ENCODE peak calls at places on chromosomes 5 and 9, in nine cellular contexts. K is upper lobe of left lung, U is heart left ventricle, R is psoas muscle, L is testis, S is left lung, T is Caco-2, Z is stomach, A is endothelial cell. M is an unnamed sample.

GRCh38 chr9:120733190-120733589 is 18.9 kb upstream of the MEGF9 start:
- DNase-seq in K (no peak), U (peak), R (no peak), L (no peak), S (peak), T (no peak), Z (peak), A (no peak), M (peak)

GRCh38 chr9:134025606-134026541 is 593 bp downstream of the BRD3OS start:
- DNase-seq in K (no peak), U (no peak), R (peak), L (peak), S (peak), T (no peak), Z (peak), A (peak), M (peak)

GRCh38 chr5:64635056-64635686 is 55.1 kb upstream of the SHISAL2B start:
- DNase-seq in K (no peak), U (no peak), R (no peak), L (no peak), S (no peak), T (no peak), Z (no peak), A (no peak), M (peak)

GRCh38 chr9:78278177-78278777 is 18.6 kb upstream of the PSAT1 start:
- DNase-seq in K (no peak), U (no peak), R (no peak), L (no peak), S (no peak), T (no peak), Z (no peak), A (no peak), M (peak)

GRCh38 chr5:42894057-42894456 is 82.4 kb upstream of the SELENOP start:
- DNase-seq in K (peak), U (no peak), R (no peak), L (peak), S (no peak), T (no peak), Z (no peak), A (peak), M (no peak)

GRCh38 chr9:138022756-138023393 is 145.3 kb downstream of the CACNA1B start:
- DNase-seq in K (peak), U (no peak), R (peak), L (no peak), S (no peak), T (no peak), Z (peak), A (no peak), M (no peak)

GRCh38 chr9:110918316-110919054 is 119.8 kb downstream of the LPAR1 start:
- DNase-seq in K (no peak), U (no peak), R (no peak), L (no peak), S (no peak), T (no peak), Z (no peak), A (no peak), M (peak)

GRCh38 chr5:1874820-1875219 is 7.9 kb downstream of the IRX4 start:
- DNase-seq in K (peak), U (no peak), R (no peak), L (no peak), S (no peak), T (no peak), Z (no peak), A (no peak), M (no peak)

GRCh38 chr5:93590511-93590910 is 7.5 kb downstream of the NR2F1 start:
- DNase-seq in K (no peak), U (no peak), R (no peak), L (no peak), S (no peak), T (no peak), Z (no peak), A (no peak), M (no peak)

DNA sequence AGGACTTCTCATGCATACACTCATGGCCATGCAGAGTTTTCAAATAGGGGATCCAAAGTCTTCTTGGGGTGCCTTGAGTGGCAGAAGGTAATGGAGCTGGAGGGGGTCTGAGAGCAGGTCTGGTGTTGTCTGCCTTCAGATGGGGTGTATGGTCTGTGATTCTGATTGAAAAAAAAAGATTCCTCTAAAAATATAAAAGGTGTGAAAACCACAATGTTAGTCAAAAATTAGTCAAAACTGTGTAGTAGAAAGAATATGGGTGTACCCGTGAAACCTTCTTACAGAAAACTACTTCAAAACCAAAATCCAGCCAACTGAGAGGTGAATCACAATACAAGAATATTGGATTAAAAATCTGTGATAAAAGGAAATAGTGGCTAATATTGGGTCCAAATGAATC is 20.1 kb downstream of the DOCK2 start:
- DNase-seq in K (no peak), U (no peak), R (no peak), L (no peak), S (no peak), T (no peak), Z (no peak), A (no peak), M (no peak)
- TF ChIP-seq CTCF in K (no peak), U (no peak), R (no peak), L (no peak), S (no peak), T (no peak), Z (no peak), A (no peak), M (no peak)

GRCh38 chr5:163569284-163569683 is 63.9 kb downstream of the MAT2B start:
- DNase-seq in K (no peak), U (no peak), R (no peak), L (no peak), S (no peak), T (no peak), Z (no peak), A (no peak), M (peak)
- TF ChIP-seq CTCF in K (no peak), U (no peak), R (no peak), L (no peak), S (no peak), T (no peak), Z (no peak), A (no peak), M (peak)

GRCh38 chr5:8581047-8581446 is 712.1 kb downstream of the MTRR start:
- DNase-seq in K (no peak), U (no peak), R (no peak), L (no peak), S (no peak), T (no peak), Z (no peak), A (no peak), M (no peak)

GRCh38 chr5:8580298-8580697 is 711.4 kb downstream of the MTRR start:
- DNase-seq in K (no peak), U (no peak), R (no peak), L (no peak), S (no peak), T (no peak), Z (no peak), A (no peak), M (no peak)

DNA sequence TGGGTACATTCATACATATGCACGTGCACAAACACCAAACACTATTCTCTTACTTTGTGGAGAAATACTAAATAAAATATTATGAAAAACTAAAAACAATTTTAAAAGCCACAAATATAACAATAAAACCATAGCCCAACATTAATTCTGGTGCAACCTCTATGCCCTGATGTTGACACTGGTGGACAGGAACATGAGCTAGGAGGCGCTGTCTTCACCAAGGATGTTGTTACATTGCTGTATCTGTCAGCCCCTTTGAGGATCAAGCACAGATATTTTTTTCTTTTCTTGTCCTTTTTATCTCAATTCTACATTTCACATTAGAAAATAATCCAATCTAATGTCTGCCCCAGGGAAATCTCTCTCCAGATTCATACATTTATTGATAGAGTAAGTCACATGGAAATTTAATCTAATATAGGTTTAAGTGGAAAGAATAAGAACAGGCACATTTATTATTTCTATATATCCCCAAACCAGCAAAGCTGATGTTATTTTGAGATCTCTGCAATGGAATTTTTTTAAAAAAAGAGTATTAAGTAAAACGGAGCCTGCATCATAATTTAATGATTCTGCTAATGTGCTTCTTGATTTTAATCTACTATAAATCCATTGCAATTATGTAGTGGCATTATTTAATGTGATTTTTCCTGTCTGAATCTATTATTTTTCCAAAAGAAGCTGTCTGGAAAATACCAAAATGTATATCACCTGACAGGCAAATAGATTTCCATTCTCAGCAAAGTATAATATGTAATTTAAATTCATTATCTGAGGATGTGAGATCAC is 716.5 kb downstream of the MTRR start:
- DNase-seq in K (no peak), U (no peak), R (no peak), L (no peak), S (no peak), T (no peak), Z (no peak), A (no peak), M (no peak)
- TF ChIP-seq CTCF in K (no peak), U (no peak), R (no peak), L (peak), S (no peak), T (no peak), Z (no peak), A (no peak), M (peak)

DNA sequence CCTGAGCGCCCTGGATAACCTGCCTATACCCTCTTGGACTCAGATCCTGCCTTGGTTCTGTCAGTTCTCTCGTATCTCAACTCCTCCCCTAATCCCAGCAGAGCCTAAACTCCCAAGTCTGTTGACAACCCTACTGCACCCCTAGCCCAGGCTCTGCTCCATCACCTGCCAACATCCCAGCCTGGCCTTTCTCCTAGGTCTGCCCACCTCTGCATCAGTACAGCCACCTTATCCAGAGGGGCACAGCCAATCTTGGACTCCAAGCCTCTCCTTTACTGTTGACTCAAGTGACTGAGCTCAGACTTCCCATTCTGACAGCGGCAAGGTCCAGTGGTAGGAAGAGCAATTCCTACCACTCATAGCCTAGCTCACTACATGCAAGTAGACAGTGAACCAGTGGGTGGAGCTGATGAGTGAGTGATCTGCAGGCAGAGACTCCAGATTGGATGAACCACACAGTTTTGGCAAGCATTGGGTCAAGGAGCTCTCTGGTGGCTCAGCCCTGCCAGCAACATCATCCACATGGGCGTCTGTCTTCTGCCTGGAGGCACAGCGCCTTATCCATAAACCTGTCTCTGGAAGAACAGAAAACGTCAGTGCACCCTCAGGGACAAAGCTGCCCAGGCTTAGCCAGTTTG is 26.5 kb downstream of the TRMO start:
- DNase-seq in K (no peak), U (no peak), R (no peak), L (no peak), S (no peak), T (peak), Z (no peak), A (peak), M (peak)
- TF ChIP-seq CTCF in K (no peak), U (no peak), R (no peak), L (no peak), S (no peak), T (peak), Z (no peak), A (peak), M (peak)

GRCh38 chr5:126811515-126812198 is 34.7 kb downstream of the LMNB1 start:
- DNase-seq in K (no peak), U (no peak), R (no peak), L (no peak), S (no peak), T (no peak), Z (no peak), A (no peak), M (peak)

GRCh38 chr5:126809932-126810331 is 33.0 kb downstream of the LMNB1 start:
- DNase-seq in K (no peak), U (no peak), R (no peak), L (no peak), S (no peak), T (no peak), Z (no peak), A (no peak), M (no peak)

GRCh38 chr5:126810983-126811382 is 34.0 kb downstream of the LMNB1 start:
- DNase-seq in K (no peak), U (no peak), R (no peak), L (no peak), S (no peak), T (no peak), Z (no peak), A (no peak), M (no peak)

GRCh38 chr5:126814721-126815404 is 37.9 kb downstream of the LMNB1 start:
- DNase-seq in K (no peak), U (no peak), R (no peak), L (no peak), S (no peak), T (no peak), Z (no peak), A (no peak), M (no peak)

GRCh38 chr5:126812199-126812570 is 35.2 kb downstream of the LMNB1 start:
- DNase-seq in K (no peak), U (no peak), R (no peak), L (no peak), S (no peak), T (no peak), Z (no peak), A (no peak), M (no peak)
- TF ChIP-seq CTCF in K (no peak), U (no peak), R (no peak), L (no peak), S (no peak), T (no peak), Z (no peak), A (no peak), M (no peak)

GRCh38 chr5:149126898-149127297 is 14.4 kb upstream of the ABLIM3 start:
- DNase-seq in K (no peak), U (no peak), R (no peak), L (no peak), S (no peak), T (no peak), Z (no peak), A (no peak), M (no peak)

GRCh38 chr5:149128023-149128875 is 13.0 kb upstream of the ABLIM3 start:
- DNase-seq in K (no peak), U (no peak), R (no peak), L (peak), S (no peak), T (peak), Z (no peak), A (peak), M (no peak)

GRCh38 chr5:149127394-149127955 is 13.8 kb upstream of the ABLIM3 start:
- DNase-seq in K (no peak), U (no peak), R (no peak), L (no peak), S (no peak), T (no peak), Z (no peak), A (no peak), M (no peak)

GRCh38 chr5:149123211-149123610 is 18.1 kb upstream of the ABLIM3 start:
- DNase-seq in K (peak), U (no peak), R (no peak), L (no peak), S (no peak), T (no peak), Z (no peak), A (no peak), M (no peak)

GRCh38 chr5:149125386-149125891 is 15.9 kb upstream of the ABLIM3 start:
- DNase-seq in K (no peak), U (no peak), R (no peak), L (no peak), S (no peak), T (peak), Z (peak), A (peak), M (no peak)
- TF ChIP-seq CTCF in K (no peak), U (no peak), R (no peak), L (no peak), S (no peak), T (peak), Z (no peak), A (no peak), M (peak)

DNA sequence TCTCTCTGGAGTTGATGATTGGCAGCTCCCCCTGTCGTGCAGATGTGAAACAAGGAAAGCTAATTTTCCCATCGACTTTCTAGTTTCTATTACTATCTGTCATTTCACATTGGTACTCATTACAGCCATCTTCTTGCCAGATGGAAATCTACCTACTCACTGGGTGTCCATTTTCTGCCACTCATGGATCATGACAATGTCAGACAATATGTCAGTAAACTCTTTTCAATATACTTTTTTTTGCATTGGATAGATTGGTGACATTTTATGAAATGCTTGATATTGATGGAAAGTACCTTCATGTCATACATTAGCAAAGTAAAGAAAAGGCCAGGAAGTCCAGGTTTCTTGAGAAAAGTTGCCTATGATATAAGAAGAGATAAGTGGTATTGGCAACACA is 223.4 kb downstream of the KCTD16 start:
- DNase-seq in K (no peak), U (no peak), R (no peak), L (no peak), S (no peak), T (no peak), Z (no peak), A (no peak), M (no peak)
- TF ChIP-seq CTCF in K (no peak), U (no peak), R (no peak), L (no peak), S (no peak), T (no peak), Z (no peak), A (no peak), M (peak)

GRCh38 chr9:112332674-112332976 is 794 bp downstream of the PTBP3 start:
- DNase-seq in K (no peak), U (no peak), R (no peak), L (no peak), S (no peak), T (no peak), Z (no peak), A (no peak), M (no peak)
- TF ChIP-seq CTCF in K (no peak), U (no peak), R (peak), L (no peak), S (peak), T (no peak), Z (no peak), A (no peak), M (peak)

GRCh38 chr9:6488395-6488794 is 75.4 kb downstream of the UHRF2 start:
- DNase-seq in K (no peak), U (no peak), R (no peak), L (no peak), S (no peak), T (no peak), Z (no peak), A (no peak), M (no peak)
- TF ChIP-seq CTCF in K (no peak), U (no peak), R (no peak), L (no peak), S (no peak), T (no peak), Z (no peak), A (no peak), M (peak)